ENCODE peak calls at places on chromosomes 6 and 20, in four cellular contexts. One of them, this sample, is unnamed.

GRCh38 chr6:80504882-80505281 is 398.4 kb downstream of the BCKDHB start:
- DNase-seq in GM12878: no peak
- DNase-seq in endothelial cell of umbilical vein: no peak
- DNase-seq in K562: no peak
- DNase-seq in this sample: no peak

GRCh38 chr6:41561386-41561785 is 15.2 kb downstream of the FOXP4 start:
- DNase-seq in K562: peak; percentile 33
- DNase-seq in endothelial cell of umbilical vein: no peak
- DNase-seq in GM12878: no peak
- DNase-seq in this sample: no peak

GRCh38 chr6:168217880-168218537 is 101.6 kb downstream of the DACT2 start:
- DNase-seq in K562: no peak
- DNase-seq in endothelial cell of umbilical vein: no peak
- DNase-seq in GM12878: no peak
- DNase-seq in this sample: no peak

GRCh38 chr20:24771651-24772061 is 177.4 kb upstream of the CST7 start:
- DNase-seq in GM12878: no peak
- DNase-seq in endothelial cell of umbilical vein: no peak
- DNase-seq in K562: no peak
- DNase-seq in this sample: no peak

GRCh38 chr20:64121586-64121985 is 14.2 kb upstream of the NPBWR2 start:
- DNase-seq in K562: no peak
- DNase-seq in GM12878: no peak
- DNase-seq in endothelial cell of umbilical vein: no peak
- DNase-seq in this sample: no peak

GRCh38 chr6:150169609-150170008 is 26.8 kb downstream of the PPP1R14C start:
- DNase-seq in endothelial cell of umbilical vein: no peak
- DNase-seq in K562: no peak
- DNase-seq in GM12878: no peak
- DNase-seq in this sample: peak; percentile 81

GRCh38 chr20:21526776-21527175 is 12.9 kb upstream of the NKX2-2 start:
- DNase-seq in endothelial cell of umbilical vein: no peak
- DNase-seq in GM12878: no peak
- DNase-seq in K562: no peak
- DNase-seq in this sample: no peak

GRCh38 chr6:17938885-17939284 is 48.5 kb downstream of the KIF13A start:
- DNase-seq in K562: no peak
- DNase-seq in endothelial cell of umbilical vein: no peak
- DNase-seq in GM12878: no peak
- DNase-seq in this sample: peak; percentile 81

GRCh38 chr6:95071464-95071863 is 505.9 kb upstream of the MANEA start:
- DNase-seq in endothelial cell of umbilical vein: no peak
- DNase-seq in K562: no peak
- DNase-seq in GM12878: no peak
- DNase-seq in this sample: no peak

GRCh38 chr6:118546164-118546929 is 1.7 kb upstream of the PLN start:
- DNase-seq in K562: no peak
- DNase-seq in endothelial cell of umbilical vein: no peak
- DNase-seq in GM12878: no peak
- DNase-seq in this sample: no peak

GRCh38 chr6:30955367-30956042 is 14.7 kb downstream of the MUCL3 start:
- DNase-seq in GM12878: peak; percentile 15
- DNase-seq in endothelial cell of umbilical vein: no peak
- DNase-seq in K562: peak; percentile 92
- DNase-seq in this sample: peak; percentile 4

GRCh38 chr6:125747589-125748533 is 1.6 kb upstream of the HEY2 start:
- DNase-seq in K562: peak; percentile 14
- DNase-seq in endothelial cell of umbilical vein: no peak
- DNase-seq in GM12878: no peak
- DNase-seq in this sample: no peak

GRCh38 chr20:2446845-2447244 is 23.7 kb downstream of the SNRPB start:
- DNase-seq in GM12878: no peak
- DNase-seq in K562: no peak
- DNase-seq in endothelial cell of umbilical vein: no peak
- DNase-seq in this sample: no peak

GRCh38 chr6:169976301-169977081 is 225.1 kb downstream of the ERMARD start:
- DNase-seq in K562: no peak
- DNase-seq in GM12878: no peak
- DNase-seq in endothelial cell of umbilical vein: peak; percentile 26
- DNase-seq in this sample: no peak
- TF ChIP-seq FOS in K562: no peak
- TF ChIP-seq FOS in GM12878: no peak
- TF ChIP-seq FOS in endothelial cell of umbilical vein: peak; percentile 23
- TF ChIP-seq FOS in this sample: no peak

GRCh38 chr20:43859994-43860393 is 54.7 kb upstream of the TOX2 start:
- DNase-seq in endothelial cell of umbilical vein: no peak
- DNase-seq in K562: no peak
- DNase-seq in GM12878: no peak
- DNase-seq in this sample: no peak

GRCh38 chr20:43863330-43863729 is 51.3 kb upstream of the TOX2 start:
- DNase-seq in endothelial cell of umbilical vein: no peak
- DNase-seq in GM12878: no peak
- DNase-seq in K562: no peak
- DNase-seq in this sample: no peak

GRCh38 chr20:43862438-43862837 is 52.2 kb upstream of the TOX2 start:
- DNase-seq in K562: no peak
- DNase-seq in GM12878: no peak
- DNase-seq in endothelial cell of umbilical vein: no peak
- DNase-seq in this sample: no peak

GRCh38 chr20:43868091-43868490 is 46.6 kb upstream of the TOX2 start:
- DNase-seq in K562: no peak
- DNase-seq in GM12878: no peak
- DNase-seq in endothelial cell of umbilical vein: no peak
- DNase-seq in this sample: no peak

GRCh38 chr20:43863821-43864544 is 50.7 kb upstream of the TOX2 start:
- DNase-seq in GM12878: no peak
- DNase-seq in endothelial cell of umbilical vein: no peak
- DNase-seq in K562: no peak
- DNase-seq in this sample: no peak
- TF ChIP-seq FOS in GM12878: no peak
- TF ChIP-seq FOS in endothelial cell of umbilical vein: no peak
- TF ChIP-seq FOS in K562: no peak
- TF ChIP-seq FOS in this sample: no peak

DNA sequence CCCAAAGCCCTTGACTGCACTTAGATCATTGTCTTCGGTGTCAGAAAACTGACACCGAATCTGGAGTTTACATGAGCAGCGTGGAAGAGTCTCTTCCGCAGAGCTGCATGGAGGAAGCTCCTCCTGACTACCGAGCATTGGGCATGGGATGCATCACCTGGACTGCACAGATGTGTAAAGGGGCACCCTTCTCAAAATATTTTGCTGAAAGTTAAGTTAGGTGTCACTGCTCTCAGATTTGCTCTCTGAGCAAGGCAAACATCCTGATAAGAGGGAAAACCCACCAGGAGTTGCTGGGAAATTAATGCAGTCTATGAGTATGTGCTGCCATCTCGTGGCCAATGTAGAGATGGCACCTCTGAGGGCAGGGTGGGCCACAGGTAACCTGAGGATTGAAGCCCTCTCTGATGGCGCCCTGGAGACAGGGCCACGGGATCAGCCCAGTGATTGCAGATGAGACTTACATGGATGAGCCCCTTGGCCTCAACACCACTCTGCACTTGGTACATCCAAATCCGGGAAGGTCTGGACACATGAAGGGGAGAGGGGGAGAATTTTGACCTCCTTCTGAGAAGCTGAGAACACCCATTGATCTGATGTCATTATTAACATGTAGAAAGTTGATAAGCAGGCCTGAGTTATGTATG is 129.9 kb downstream of the LPA start:
- DNase-seq in endothelial cell of umbilical vein: peak; percentile 47
- DNase-seq in K562: peak; percentile 76
- DNase-seq in GM12878: no peak
- DNase-seq in this sample: peak; percentile 24
- TF ChIP-seq FOS in endothelial cell of umbilical vein: no peak
- TF ChIP-seq FOS in K562: no peak
- TF ChIP-seq FOS in GM12878: no peak
- TF ChIP-seq FOS in this sample: no peak

DNA sequence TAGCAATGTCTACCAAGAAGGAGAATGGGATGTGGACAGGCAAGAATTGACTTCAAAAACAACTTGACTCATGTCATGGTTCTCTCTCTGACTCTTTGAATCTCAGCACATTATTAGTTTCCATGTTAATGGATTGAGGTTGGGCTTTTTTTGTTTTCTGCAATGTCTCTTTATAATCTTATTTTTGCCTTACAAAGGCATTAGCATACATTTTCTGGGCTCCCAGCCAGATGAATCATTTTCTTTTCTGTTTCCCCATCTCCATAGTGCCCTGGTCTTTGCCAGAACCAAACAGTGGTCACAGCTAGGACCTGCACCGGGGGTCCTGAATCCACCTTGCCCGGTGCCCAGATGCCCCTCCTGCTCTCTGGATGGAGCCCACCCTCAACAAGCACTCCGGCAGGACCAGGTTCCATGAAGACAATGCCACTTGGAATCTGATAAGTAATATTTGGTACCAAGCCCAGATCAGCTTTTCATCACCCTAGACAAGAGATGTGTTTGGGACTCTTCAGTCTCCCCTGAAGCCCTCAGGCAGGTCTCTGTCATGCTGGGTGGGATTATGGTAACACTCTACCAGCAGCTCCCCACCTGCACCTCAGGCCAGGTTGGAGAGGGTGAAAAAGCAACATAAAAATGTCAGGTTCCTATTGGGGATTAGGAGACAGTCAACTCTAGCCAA is 266.7 kb upstream of the SULF2 start:
- DNase-seq in K562: no peak
- DNase-seq in GM12878: no peak
- DNase-seq in endothelial cell of umbilical vein: peak; percentile 82
- DNase-seq in this sample: peak; percentile 45
- TF ChIP-seq FOS in K562: no peak
- TF ChIP-seq FOS in GM12878: no peak
- TF ChIP-seq FOS in endothelial cell of umbilical vein: no peak
- TF ChIP-seq FOS in this sample: no peak

GRCh38 chr6:3734023-3734422 is 17.5 kb downstream of the PXDC1 start:
- DNase-seq in K562: no peak
- DNase-seq in endothelial cell of umbilical vein: no peak
- DNase-seq in GM12878: no peak
- DNase-seq in this sample: no peak

GRCh38 chr6:3729603-3730344 is 21.7 kb downstream of the PXDC1 start:
- DNase-seq in K562: no peak
- DNase-seq in endothelial cell of umbilical vein: no peak
- DNase-seq in GM12878: no peak
- DNase-seq in this sample: no peak

GRCh38 chr6:3733321-3733925 is 18.1 kb downstream of the PXDC1 start:
- DNase-seq in GM12878: no peak
- DNase-seq in endothelial cell of umbilical vein: no peak
- DNase-seq in K562: no peak
- DNase-seq in this sample: no peak

GRCh38 chr6:3732345-3733141 is 19.0 kb downstream of the PXDC1 start:
- DNase-seq in K562: peak; percentile 84
- DNase-seq in endothelial cell of umbilical vein: peak; percentile 88
- DNase-seq in GM12878: no peak
- DNase-seq in this sample: peak; percentile 94

DNA sequence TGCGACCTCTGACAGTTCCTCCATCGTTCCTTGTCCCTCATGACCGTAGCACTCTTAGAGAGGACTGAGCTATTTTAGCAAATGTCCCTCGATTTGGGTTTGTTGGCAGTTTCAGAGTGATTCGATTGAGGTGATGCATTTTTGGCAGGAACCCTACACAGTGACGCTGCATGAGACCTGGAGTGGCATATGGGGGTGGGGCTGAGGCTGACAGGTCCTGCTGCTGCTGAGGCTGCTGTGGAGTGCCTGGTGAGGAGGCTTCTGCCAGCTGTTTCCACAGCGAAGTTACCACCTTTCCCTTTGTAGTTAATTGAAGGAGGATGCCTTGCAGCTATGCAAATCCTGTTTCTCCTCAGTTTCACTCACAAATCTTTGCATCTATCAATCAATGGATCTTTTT is 19.8 kb downstream of the PXDC1 start:
- DNase-seq in endothelial cell of umbilical vein: no peak
- DNase-seq in K562: no peak
- DNase-seq in GM12878: no peak
- DNase-seq in this sample: no peak
- TF ChIP-seq FOS in endothelial cell of umbilical vein: no peak
- TF ChIP-seq FOS in K562: no peak
- TF ChIP-seq FOS in GM12878: no peak
- TF ChIP-seq FOS in this sample: no peak

GRCh38 chr20:51510961-51511360 is 31.6 kb downstream of the NFATC2 start:
- DNase-seq in endothelial cell of umbilical vein: no peak
- DNase-seq in K562: no peak
- DNase-seq in GM12878: no peak
- DNase-seq in this sample: no peak
- TF ChIP-seq FOS in endothelial cell of umbilical vein: no peak
- TF ChIP-seq FOS in K562: no peak
- TF ChIP-seq FOS in GM12878: no peak
- TF ChIP-seq FOS in this sample: no peak

GRCh38 chr6:158797331-158798202 is 21.6 kb downstream of the EZR start:
- DNase-seq in K562: no peak
- DNase-seq in endothelial cell of umbilical vein: no peak
- DNase-seq in GM12878: no peak
- DNase-seq in this sample: peak; percentile 76

GRCh38 chr6:158789115-158789917 is 29.9 kb downstream of the EZR start:
- DNase-seq in GM12878: no peak
- DNase-seq in K562: no peak
- DNase-seq in endothelial cell of umbilical vein: no peak
- DNase-seq in this sample: no peak

GRCh38 chr6:158795516-158795915 is 23.7 kb downstream of the EZR start:
- DNase-seq in GM12878: no peak
- DNase-seq in endothelial cell of umbilical vein: no peak
- DNase-seq in K562: no peak
- DNase-seq in this sample: no peak

GRCh38 chr6:158796353-158796752 is 22.8 kb downstream of the EZR start:
- DNase-seq in K562: no peak
- DNase-seq in endothelial cell of umbilical vein: no peak
- DNase-seq in GM12878: no peak
- DNase-seq in this sample: no peak

DNA sequence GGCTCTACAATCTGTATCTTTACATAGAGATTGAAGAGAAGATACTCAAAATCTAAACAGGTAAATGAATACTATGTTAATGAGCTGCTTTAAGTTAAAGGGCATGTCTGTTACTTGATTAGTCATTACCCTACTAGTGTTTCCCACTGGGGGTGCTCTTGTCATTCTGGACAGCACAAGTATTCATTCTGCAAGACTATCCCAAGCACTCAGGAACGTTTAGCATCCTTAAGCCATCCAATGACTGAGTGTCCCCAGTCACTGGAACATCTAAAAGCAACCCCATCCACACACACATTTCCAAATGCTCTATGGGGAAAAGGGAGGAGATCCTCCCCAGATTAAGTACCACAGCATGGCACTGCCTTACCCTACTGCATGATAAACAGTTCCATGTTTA is 25.7 kb downstream of the EZR start:
- DNase-seq in GM12878: no peak
- DNase-seq in endothelial cell of umbilical vein: peak; percentile 37
- DNase-seq in K562: peak; percentile 56
- DNase-seq in this sample: peak; percentile 65
- TF ChIP-seq FOS in GM12878: no peak
- TF ChIP-seq FOS in endothelial cell of umbilical vein: no peak
- TF ChIP-seq FOS in K562: no peak
- TF ChIP-seq FOS in this sample: no peak

GRCh38 chr6:75775219-75775618 is 26.2 kb downstream of the MYO6 start:
- DNase-seq in GM12878: no peak
- DNase-seq in K562: no peak
- DNase-seq in endothelial cell of umbilical vein: no peak
- DNase-seq in this sample: peak; percentile 19
- TF ChIP-seq FOS in GM12878: no peak
- TF ChIP-seq FOS in K562: no peak
- TF ChIP-seq FOS in endothelial cell of umbilical vein: no peak
- TF ChIP-seq FOS in this sample: no peak

GRCh38 chr6:153553627-153554026 is 422.5 kb upstream of the RGS17 start:
- DNase-seq in K562: no peak
- DNase-seq in endothelial cell of umbilical vein: no peak
- DNase-seq in GM12878: no peak
- DNase-seq in this sample: no peak
- TF ChIP-seq FOS in K562: no peak
- TF ChIP-seq FOS in endothelial cell of umbilical vein: no peak
- TF ChIP-seq FOS in GM12878: no peak
- TF ChIP-seq FOS in this sample: no peak

GRCh38 chr6:4607026-4607704 is 169.0 kb upstream of the CDYL start:
- DNase-seq in endothelial cell of umbilical vein: peak; percentile 91
- DNase-seq in K562: no peak
- DNase-seq in GM12878: no peak
- DNase-seq in this sample: peak; percentile 89
- TF ChIP-seq FOS in endothelial cell of umbilical vein: peak; percentile 82
- TF ChIP-seq FOS in K562: no peak
- TF ChIP-seq FOS in GM12878: no peak
- TF ChIP-seq FOS in this sample: peak; percentile 52